ENCODE peak calls at places on chromosomes 2 and 18, in seven cellular contexts. I is esophagus squamous epithelium, M is mesendoderm, R is HCT116, W is astrocyte, H is PC-9, X is right atrium auricular region. Y is an unnamed sample.

GRCh38 chr18:79422022-79422782 is 26.5 kb downstream of the NFATC1 start:
- DNase-seq in W (peak; percentile 62), X (no peak), H (no peak), M (no peak), I (no peak), R (no peak), Y (no peak)

GRCh38 chr18:45588831-45589558 is 26.3 kb upstream of the SLC14A2 start:
- DNase-seq in R (no peak), M (no peak), X (no peak), H (no peak), W (peak; percentile 48), I (no peak), Y (no peak)

GRCh38 chr2:38430196-38430595 is 53.1 kb upstream of the ATL2 start:
- DNase-seq in W (no peak), M (peak; percentile 73), X (no peak), I (no peak), R (no peak), H (no peak), Y (no peak)

GRCh38 chr2:62787381-62787780 is 81.9 kb downstream of the EHBP1 start:
- DNase-seq in I (no peak), R (no peak), W (peak; percentile 29), X (no peak), H (peak; percentile 38), M (peak; percentile 25), Y (no peak)

GRCh38 chr2:240933966-240934700 is 28.0 kb downstream of the CROCC2 start:
- DNase-seq in I (no peak), M (no peak), X (peak; percentile 38), R (no peak), W (no peak), H (no peak), Y (peak; percentile 47)

GRCh38 chr2:129720761-129721160 is 258.7 kb upstream of the RAB6C start:
- DNase-seq in I (no peak), X (no peak), W (no peak), R (no peak), M (no peak), H (no peak), Y (no peak)

GRCh38 chr2:159557437-159558034 is 58.8 kb downstream of the BAZ2B start:
- DNase-seq in H (no peak), X (no peak), R (peak; percentile 16), I (no peak), M (peak; percentile 86), W (no peak), Y (peak; percentile 6)

GRCh38 chr2:208375452-208376068 is 31.0 kb upstream of the PTH2R start:
- DNase-seq in X (no peak), M (no peak), W (no peak), I (no peak), R (no peak), H (no peak), Y (peak; percentile 17)

GRCh38 chr2:14454102-14454676 is 178.3 kb upstream of the LRATD1 start:
- DNase-seq in R (no peak), W (no peak), I (no peak), X (no peak), H (no peak), M (peak; percentile 11), Y (no peak)

GRCh38 chr18:334575-335132 is 66.8 kb upstream of the THOC1 start:
- DNase-seq in H (no peak), X (no peak), M (no peak), W (no peak), R (no peak), I (no peak), Y (peak; percentile 31)

GRCh38 chr2:159902722-159903121 is 104.7 kb upstream of the CD302 start:
- DNase-seq in X (no peak), R (no peak), M (no peak), W (no peak), H (no peak), I (no peak), Y (no peak)

GRCh38 chr18:36459786-36460185 is 162.3 kb downstream of the FHOD3 start:
- DNase-seq in W (no peak), H (no peak), R (no peak), X (no peak), M (no peak), I (no peak), Y (no peak)

GRCh38 chr2:46032996-46033395 is 264.2 kb upstream of the EPAS1 start:
- DNase-seq in M (no peak), H (peak; percentile 59), I (no peak), X (no peak), W (no peak), R (no peak), Y (no peak)

DNA sequence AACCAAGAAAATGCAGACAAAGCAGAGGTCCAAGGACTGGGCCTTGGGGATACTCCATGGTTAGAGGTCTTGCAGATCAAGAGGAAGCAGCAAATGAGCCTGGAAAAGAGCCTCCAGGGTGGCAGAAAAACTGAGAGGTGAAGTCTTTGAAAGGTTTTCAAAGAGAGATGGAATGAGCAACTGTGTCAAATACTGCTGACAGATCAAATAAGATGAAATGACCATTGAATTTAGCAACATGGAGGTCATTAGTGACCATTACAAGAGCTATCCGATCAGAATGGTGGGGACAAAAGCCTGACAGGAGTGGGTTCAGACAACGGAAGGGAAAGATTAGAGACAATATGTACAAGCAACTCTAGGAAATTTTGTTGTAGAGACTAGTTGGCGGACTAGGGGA is 1.5 kb downstream of the CLHC1 start:
- DNase-seq in M (no peak), R (no peak), I (no peak), H (no peak), X (no peak), W (no peak), Y (no peak)
- H3K4me3 ChIP-seq in M (no peak overlapping the region), R (peak overlapping the region; percentile 77), I (no peak overlapping the region), H (peak overlapping the region; percentile 97), X (no peak overlapping the region), W (no peak overlapping the region), Y (no peak overlapping the region)

GRCh38 chr2:157421964-157422363 is 21.9 kb downstream of the CYTIP start:
- DNase-seq in M (no peak), W (no peak), R (no peak), H (no peak), X (no peak), I (no peak), Y (no peak)

GRCh38 chr2:157418215-157418614 is 25.7 kb downstream of the CYTIP start:
- DNase-seq in I (no peak), R (no peak), M (no peak), W (no peak), X (no peak), H (no peak), Y (no peak)

GRCh38 chr2:157421377-157421944 is 22.4 kb downstream of the CYTIP start:
- DNase-seq in X (no peak), W (no peak), I (no peak), M (no peak), R (no peak), H (no peak), Y (no peak)

GRCh38 chr2:157419031-157419580 is 24.8 kb downstream of the CYTIP start:
- DNase-seq in H (no peak), I (no peak), R (no peak), W (no peak), M (no peak), X (no peak), Y (no peak)

DNA sequence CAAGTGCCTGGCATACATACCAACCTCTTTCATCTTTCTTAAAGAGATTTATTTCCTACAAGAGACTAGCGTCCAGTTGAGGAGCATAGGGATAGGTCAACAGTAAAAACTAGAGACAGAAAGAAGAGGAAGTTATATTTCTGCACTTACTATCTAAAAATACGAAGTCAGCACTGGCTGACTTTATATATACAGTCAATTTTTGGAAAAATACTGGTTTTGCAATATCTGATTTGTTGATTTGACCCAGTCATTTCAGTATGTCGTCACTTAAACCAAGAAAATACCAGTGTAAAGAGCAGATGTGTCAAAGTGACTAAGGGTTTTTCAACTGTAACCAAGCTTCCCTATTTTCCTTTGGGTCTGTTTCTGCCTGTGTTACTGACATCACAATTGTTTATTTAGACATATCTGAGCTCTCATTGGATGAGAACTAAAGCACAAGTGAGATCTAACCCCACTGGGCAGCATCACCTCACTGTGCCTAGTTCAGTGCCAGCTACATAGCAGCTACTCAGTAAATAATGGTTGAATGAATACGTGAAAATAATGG is 23.0 kb downstream of the CYTIP start:
- DNase-seq in H (no peak), I (no peak), W (no peak), R (no peak), M (no peak), X (no peak), Y (no peak)
- H3K36me3 ChIP-seq in H (no peaks in the 10 kb centered on the region), I (no peaks in the 10 kb centered on the region), W (no peaks in the 10 kb centered on the region), R (no peaks in the 10 kb centered on the region), M (no peaks in the 10 kb centered on the region), X (no peaks in the 10 kb centered on the region), Y (no peaks in the 10 kb centered on the region)

DNA sequence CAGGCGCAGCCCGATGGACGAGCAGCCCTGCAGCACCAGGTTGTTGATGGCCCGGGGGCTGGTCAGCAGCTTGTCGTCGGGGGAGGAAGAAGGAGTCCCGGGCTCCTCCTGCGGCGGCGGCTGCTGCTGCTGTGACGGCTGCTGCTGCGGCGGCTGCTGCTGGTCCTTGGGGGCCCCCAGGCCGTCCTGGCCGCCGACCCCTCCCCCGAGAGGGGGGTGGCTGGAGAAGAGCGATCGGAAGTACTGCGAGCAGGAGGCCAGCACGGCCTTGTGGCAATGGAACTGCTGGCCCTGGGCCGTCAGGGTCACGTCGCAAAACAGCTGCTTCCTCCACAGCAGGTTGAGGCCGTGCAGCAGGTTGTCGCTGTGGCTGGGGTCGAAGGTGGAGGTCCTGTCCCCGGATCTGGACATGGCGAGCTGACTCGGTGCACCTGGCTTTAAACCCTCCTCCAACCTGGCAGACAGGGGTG is 2.6 kb downstream of the KLHL14 start:
- DNase-seq in X (no peak), W (no peak), I (no peak), R (no peak), M (no peak), H (no peak), Y (peak; percentile 70)
- H3K4me3 ChIP-seq in X (no peak overlapping the region), W (peak overlapping the region; percentile 5), I (peak overlapping the region; percentile 50), R (no peak overlapping the region), M (no peak overlapping the region), H (no peak overlapping the region), Y (peak overlapping the region; percentile 60)

DNA sequence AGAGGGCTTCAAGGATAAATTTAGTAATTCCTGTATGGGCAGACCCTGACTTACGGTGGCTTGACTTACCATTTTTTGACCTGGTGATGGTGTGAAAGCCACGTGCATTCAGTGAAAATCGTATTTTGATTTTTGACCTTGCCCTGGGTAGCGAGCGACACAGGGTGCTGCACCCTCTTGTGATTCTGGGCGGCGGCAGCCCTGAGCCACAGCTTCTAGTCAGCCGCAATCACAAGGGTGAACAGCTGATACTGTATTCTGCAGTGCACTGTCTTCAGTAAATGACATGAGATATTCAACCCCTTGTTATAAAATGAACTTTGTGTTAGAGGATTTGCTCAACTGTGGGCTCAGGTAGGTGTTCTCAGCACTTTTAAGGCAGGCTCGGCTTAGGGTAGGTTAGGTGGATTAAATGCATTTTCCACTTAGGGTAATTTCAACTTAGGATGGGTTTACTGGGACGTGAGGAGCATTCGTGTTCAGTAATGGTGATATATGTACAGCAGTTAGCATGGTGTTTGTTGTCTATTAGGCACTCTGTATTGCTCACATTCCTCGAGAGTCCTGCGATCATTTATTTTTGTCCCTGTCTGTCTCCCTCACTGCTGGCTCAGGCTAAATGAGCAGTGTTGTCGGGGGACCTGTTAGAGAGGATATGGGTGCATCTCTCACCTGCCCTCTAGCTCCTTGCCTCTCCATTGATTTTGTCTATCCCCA is 109.9 kb downstream of the CEP192 start:
- DNase-seq in I (no peak), R (no peak), W (no peak), X (no peak), M (no peak), H (no peak), Y (no peak)
- H3K36me3 ChIP-seq in I (peaks cover 9% of the 10 kb centered on the region), R (peaks cover 48% of the 10 kb centered on the region), W (peaks cover 38% of the 10 kb centered on the region), X (peaks cover 70% of the 10 kb centered on the region), M (peaks cover 18% of the 10 kb centered on the region), H (peaks cover 19% of the 10 kb centered on the region), Y (peaks cover 26% of the 10 kb centered on the region)

GRCh38 chr2:42791606-42792005 is 777 bp downstream of the HAAO start:
- DNase-seq in R (no peak), M (no peak), W (no peak), X (no peak), H (no peak), I (no peak), Y (no peak)
- H3K4me3 ChIP-seq in R (no peak overlapping the region), M (no peak overlapping the region), W (no peak overlapping the region), X (no peak overlapping the region), H (no peak overlapping the region), I (peak overlapping the region; percentile 74), Y (no peak overlapping the region)

Y was measured in H7.